ENCODE peak calls at places on chromosomes 1 and 21, in ten cellular contexts. S, I, T, D, G, H, U, E, Y and Q are unnamed samples.

GRCh38 chr1:156543066-156543465 is 29.3 kb downstream of the IQGAP3 start:
- DNase-seq in S (no peak), I (no peak), T (peak), D (no peak), G (no peak), H (no peak), U (no peak), E (no peak), Y (no peak), Q (no peak)

GRCh38 chr1:108854226-108855019 is 2.5 kb downstream of the AKNAD1 start:
- DNase-seq in S (no peak), I (no peak), T (no peak), D (no peak), G (no peak), H (peak), U (no peak), E (no peak), Y (peak), Q (no peak)

GRCh38 chr21:37647781-37648180 is 268.5 kb downstream of the KCNJ6 start:
- DNase-seq in S (no peak), I (no peak), T (no peak), D (no peak), G (no peak), H (no peak), U (no peak), E (no peak), Y (no peak), Q (no peak)

GRCh38 chr21:44991538-44992483 is 52.0 kb downstream of the SLX9 start:
- DNase-seq in S (no peak), I (no peak), T (no peak), D (no peak), G (no peak), H (no peak), U (no peak), E (no peak), Y (no peak), Q (no peak)

GRCh38 chr1:184480711-184481110 is 93.9 kb downstream of the C1orf21 start:
- DNase-seq in S (peak), I (peak), T (peak), D (no peak), G (no peak), H (no peak), U (no peak), E (no peak), Y (no peak), Q (no peak)

GRCh38 chr1:216111842-216112241 is 311.4 kb downstream of the USH2A start:
- DNase-seq in S (no peak), I (no peak), T (no peak), D (no peak), G (no peak), H (peak), U (no peak), E (no peak), Y (no peak), Q (no peak)

GRCh38 chr1:820962-821361 is 102.8 kb upstream of the SAMD11 start:
- DNase-seq in S (no peak), I (no peak), T (no peak), D (no peak), G (no peak), H (no peak), U (no peak), E (no peak), Y (no peak), Q (no peak)

GRCh38 chr1:202966006-202966904 is 802 bp downstream of the CYB5R1 start:
- DNase-seq in S (no peak), I (peak), T (no peak), D (no peak), G (no peak), H (no peak), U (no peak), E (no peak), Y (no peak), Q (no peak)

GRCh38 chr1:32351077-32351858 is 11.0 kb downstream of the FAM229A start:
- DNase-seq in S (peak), I (peak), T (peak), D (peak), G (peak), H (peak), U (peak), E (peak), Y (peak), Q (peak)

GRCh38 chr1:147273409-147274307 is 31.2 kb downstream of the CHD1L start:
- DNase-seq in S (peak), I (peak), T (no peak), D (peak), G (no peak), H (peak), U (peak), E (no peak), Y (peak), Q (peak)

GRCh38 chr1:90114521-90115141 is 119.7 kb downstream of the ZNF326 start:
- DNase-seq in S (peak), I (peak), T (peak), D (no peak), G (no peak), H (peak), U (peak), E (peak), Y (peak), Q (peak)

GRCh38 chr1:34762474-34763141 is 3.1 kb downstream of the GJB4 start:
- DNase-seq in S (no peak), I (no peak), T (no peak), D (no peak), G (no peak), H (no peak), U (no peak), E (peak), Y (no peak), Q (no peak)

GRCh38 chr1:54016343-54017282 is 1.4 kb downstream of the LDLRAD1 start:
- DNase-seq in S (peak), I (peak), T (peak), D (no peak), G (no peak), H (peak), U (no peak), E (peak), Y (peak), Q (peak)

GRCh38 chr1:65994223-65994622 is 201.5 kb downstream of the PDE4B start:
- DNase-seq in S (no peak), I (no peak), T (no peak), D (no peak), G (no peak), H (no peak), U (no peak), E (no peak), Y (no peak), Q (no peak)

GRCh38 chr1:184483101-184483813 is 96.4 kb downstream of the C1orf21 start:
- DNase-seq in S (no peak), I (no peak), T (no peak), D (no peak), G (no peak), H (peak), U (peak), E (no peak), Y (peak), Q (no peak)

GRCh38 chr1:64834734-64835133 is 89.9 kb downstream of the RAVER2 start:
- DNase-seq in S (no peak), I (no peak), T (no peak), D (no peak), G (no peak), H (peak), U (peak), E (no peak), Y (peak), Q (no peak)

GRCh38 chr1:183776731-183777130 is 28.2 kb upstream of the RGL1 start:
- DNase-seq in S (no peak), I (no peak), T (no peak), D (no peak), G (no peak), H (peak), U (peak), E (no peak), Y (no peak), Q (no peak)

GRCh38 chr1:55143686-55144085 is 71.5 kb downstream of the USP24 start:
- DNase-seq in S (peak), I (peak), T (peak), D (no peak), G (no peak), H (no peak), U (no peak), E (no peak), Y (no peak), Q (peak)

GRCh38 chr1:183589836-183590224 is 429 bp downstream of the NCF2 start:
- DNase-seq in S (no peak), I (no peak), T (no peak), D (no peak), G (no peak), H (no peak), U (no peak), E (no peak), Y (no peak), Q (no peak)

GRCh38 chr1:1203561-1204424 is 2.6 kb downstream of the TNFRSF18 start:
- DNase-seq in S (no peak), I (no peak), T (no peak), D (no peak), G (no peak), H (no peak), U (no peak), E (no peak), Y (no peak), Q (no peak)

GRCh38 chr21:44085491-44086321 is 21.5 kb upstream of the PWP2 start:
- DNase-seq in S (no peak), I (no peak), T (no peak), D (no peak), G (peak), H (peak), U (no peak), E (no peak), Y (no peak), Q (no peak)

GRCh38 chr1:29255134-29255666 is 18.9 kb downstream of the PTPRU start:
- DNase-seq in S (no peak), I (no peak), T (no peak), D (no peak), G (no peak), H (no peak), U (no peak), E (no peak), Y (no peak), Q (no peak)

GRCh38 chr1:152159144-152159543 is at the start of gene RPTN:
- DNase-seq in S (no peak), I (no peak), T (no peak), D (no peak), G (no peak), H (no peak), U (no peak), E (no peak), Y (no peak), Q (no peak)

GRCh38 chr1:234716907-234717375 is 107.0 kb upstream of the IRF2BP2 start:
- DNase-seq in S (no peak), I (no peak), T (no peak), D (peak), G (no peak), H (no peak), U (no peak), E (no peak), Y (no peak), Q (no peak)

GRCh38 chr1:101178688-101179491 is 57.9 kb upstream of the S1PR1 start:
- DNase-seq in S (no peak), I (no peak), T (no peak), D (no peak), G (no peak), H (no peak), U (no peak), E (no peak), Y (no peak), Q (no peak)

GRCh38 chr1:163084330-163084729 is 15.2 kb downstream of the RGS4 start:
- DNase-seq in S (no peak), I (no peak), T (no peak), D (no peak), G (no peak), H (peak), U (peak), E (no peak), Y (no peak), Q (no peak)

GRCh38 chr1:30164693-30165092 is 558.7 kb downstream of the MATN1 start:
- DNase-seq in S (no peak), I (no peak), T (no peak), D (no peak), G (no peak), H (no peak), U (no peak), E (no peak), Y (no peak), Q (no peak)

GRCh38 chr1:185035258-185035657 is 10.1 kb upstream of the RNF2 start:
- DNase-seq in S (no peak), I (no peak), T (no peak), D (no peak), G (no peak), H (no peak), U (no peak), E (no peak), Y (no peak), Q (no peak)

GRCh38 chr1:25217598-25218232 is 14.6 kb downstream of the SYF2 start:
- DNase-seq in S (no peak), I (no peak), T (no peak), D (no peak), G (no peak), H (no peak), U (no peak), E (no peak), Y (no peak), Q (no peak)

GRCh38 chr1:74731399-74732052 is 1.3 kb downstream of the CRYZ start:
- DNase-seq in S (no peak), I (no peak), T (no peak), D (no peak), G (no peak), H (peak), U (peak), E (no peak), Y (no peak), Q (no peak)

GRCh38 chr1:84996846-84997666 is at the start of gene MCOLN2:
- DNase-seq in S (peak), I (peak), T (peak), D (peak), G (no peak), H (peak), U (no peak), E (peak), Y (no peak), Q (no peak)

GRCh38 chr1:4315202-4315601 is 339.2 kb upstream of the AJAP1 start:
- DNase-seq in S (no peak), I (no peak), T (no peak), D (no peak), G (no peak), H (no peak), U (no peak), E (no peak), Y (no peak), Q (no peak)

GRCh38 chr1:15330028-15330427 is 79.7 kb upstream of the EFHD2 start:
- DNase-seq in S (no peak), I (no peak), T (no peak), D (no peak), G (no peak), H (no peak), U (no peak), E (no peak), Y (no peak), Q (no peak)

GRCh38 chr1:163083690-163084089 is 14.5 kb downstream of the RGS4 start:
- DNase-seq in S (no peak), I (no peak), T (no peak), D (no peak), G (no peak), H (peak), U (peak), E (no peak), Y (no peak), Q (no peak)

GRCh38 chr1:25037174-25038074 is 107.3 kb upstream of the RUNX3 start:
- DNase-seq in S (peak), I (peak), T (peak), D (peak), G (no peak), H (peak), U (no peak), E (no peak), Y (no peak), Q (peak)

GRCh38 chr1:150281758-150282557 is at the start of gene CIART:
- DNase-seq in S (peak), I (peak), T (peak), D (no peak), G (peak), H (peak), U (peak), E (peak), Y (peak), Q (no peak)

GRCh38 chr1:6116137-6116536 is 64.0 kb downstream of the CHD5 start:
- DNase-seq in S (no peak), I (no peak), T (no peak), D (no peak), G (no peak), H (peak), U (peak), E (no peak), Y (peak), Q (no peak)

GRCh38 chr1:47432071-47433036 is 5.5 kb upstream of the FOXD2 start:
- DNase-seq in S (peak), I (peak), T (peak), D (peak), G (peak), H (peak), U (peak), E (no peak), Y (no peak), Q (no peak)